ENCODE peak calls at places on chromosomes 1 and 21, in nine cellular contexts. One of them, this sample, is unnamed.

GRCh38 chr1:195908121-195908520 is 700.1 kb downstream of the KCNT2 start:
- DNase-seq in activated naive CD4-positive, alpha-beta T cell: no peak
- DNase-seq in brain microvascular endothelial cell: no peak
- DNase-seq in GOT3: no peak
- DNase-seq in lung microvascular endothelial cell: no peak
- DNase-seq in stimulated activated CD4-positive, alpha-beta T cell treated with anti-CD3 and anti-CD28 coated beads, Interleukin-1b, Interleukin-23, amount 100 ng/mL, for 4 hours: no peak
- DNase-seq in Jurkat, Clone E6-1: no peak
- DNase-seq in ureter: no peak
- DNase-seq in iPS-NIHi11: no peak
- DNase-seq in this sample: peak; percentile 5

GRCh38 chr1:31084782-31085569 is 19.5 kb upstream of the PUM1 start:
- DNase-seq in activated naive CD4-positive, alpha-beta T cell: no peak
- DNase-seq in brain microvascular endothelial cell: no peak
- DNase-seq in GOT3: no peak
- DNase-seq in lung microvascular endothelial cell: no peak
- DNase-seq in stimulated activated CD4-positive, alpha-beta T cell treated with anti-CD3 and anti-CD28 coated beads, Interleukin-1b, Interleukin-23, amount 100 ng/mL, for 4 hours: no peak
- DNase-seq in Jurkat, Clone E6-1: peak; percentile 44
- DNase-seq in ureter: no peak
- DNase-seq in iPS-NIHi11: no peak
- DNase-seq in this sample: no peak

GRCh38 chr21:30243691-30244090 is 27.8 kb upstream of the CLDN8 start:
- DNase-seq in activated naive CD4-positive, alpha-beta T cell: no peak
- DNase-seq in brain microvascular endothelial cell: no peak
- DNase-seq in GOT3: no peak
- DNase-seq in lung microvascular endothelial cell: no peak
- DNase-seq in stimulated activated CD4-positive, alpha-beta T cell treated with anti-CD3 and anti-CD28 coated beads, Interleukin-1b, Interleukin-23, amount 100 ng/mL, for 4 hours: no peak
- DNase-seq in Jurkat, Clone E6-1: no peak
- DNase-seq in ureter: no peak
- DNase-seq in iPS-NIHi11: no peak
- DNase-seq in this sample: no peak

GRCh38 chr1:87203890-87204289 is 124.8 kb upstream of the LMO4 start:
- DNase-seq in activated naive CD4-positive, alpha-beta T cell: no peak
- DNase-seq in brain microvascular endothelial cell: peak; percentile 34
- DNase-seq in GOT3: no peak
- DNase-seq in lung microvascular endothelial cell: no peak
- DNase-seq in stimulated activated CD4-positive, alpha-beta T cell treated with anti-CD3 and anti-CD28 coated beads, Interleukin-1b, Interleukin-23, amount 100 ng/mL, for 4 hours: no peak
- DNase-seq in Jurkat, Clone E6-1: no peak
- DNase-seq in ureter: no peak
- DNase-seq in iPS-NIHi11: no peak
- DNase-seq in this sample: peak; percentile 16

GRCh38 chr1:116353155-116353554 is 19.9 kb upstream of the ATP1A1 start:
- DNase-seq in activated naive CD4-positive, alpha-beta T cell: no peak
- DNase-seq in brain microvascular endothelial cell: no peak
- DNase-seq in GOT3: no peak
- DNase-seq in lung microvascular endothelial cell: no peak
- DNase-seq in stimulated activated CD4-positive, alpha-beta T cell treated with anti-CD3 and anti-CD28 coated beads, Interleukin-1b, Interleukin-23, amount 100 ng/mL, for 4 hours: no peak
- DNase-seq in Jurkat, Clone E6-1: no peak
- DNase-seq in ureter: no peak
- DNase-seq in iPS-NIHi11: no peak
- DNase-seq in this sample: no peak

GRCh38 chr1:156708245-156708661 is 2.9 kb upstream of the CRABP2 start:
- DNase-seq in activated naive CD4-positive, alpha-beta T cell: no peak
- DNase-seq in brain microvascular endothelial cell: no peak
- DNase-seq in GOT3: no peak
- DNase-seq in lung microvascular endothelial cell: no peak
- DNase-seq in stimulated activated CD4-positive, alpha-beta T cell treated with anti-CD3 and anti-CD28 coated beads, Interleukin-1b, Interleukin-23, amount 100 ng/mL, for 4 hours: no peak
- DNase-seq in Jurkat, Clone E6-1: no peak
- DNase-seq in ureter: no peak
- DNase-seq in iPS-NIHi11: peak; percentile 74
- DNase-seq in this sample: no peak

GRCh38 chr1:78275906-78276690 is 214.7 kb upstream of the PTGFR start:
- DNase-seq in activated naive CD4-positive, alpha-beta T cell: no peak
- DNase-seq in brain microvascular endothelial cell: no peak
- DNase-seq in GOT3: no peak
- DNase-seq in lung microvascular endothelial cell: peak; percentile 17
- DNase-seq in stimulated activated CD4-positive, alpha-beta T cell treated with anti-CD3 and anti-CD28 coated beads, Interleukin-1b, Interleukin-23, amount 100 ng/mL, for 4 hours: no peak
- DNase-seq in Jurkat, Clone E6-1: no peak
- DNase-seq in ureter: no peak
- DNase-seq in iPS-NIHi11: no peak
- DNase-seq in this sample: no peak

GRCh38 chr1:225539069-225539468 is 111.2 kb upstream of the LBR start:
- DNase-seq in activated naive CD4-positive, alpha-beta T cell: no peak
- DNase-seq in brain microvascular endothelial cell: no peak
- DNase-seq in GOT3: no peak
- DNase-seq in lung microvascular endothelial cell: no peak
- DNase-seq in stimulated activated CD4-positive, alpha-beta T cell treated with anti-CD3 and anti-CD28 coated beads, Interleukin-1b, Interleukin-23, amount 100 ng/mL, for 4 hours: no peak
- DNase-seq in Jurkat, Clone E6-1: no peak
- DNase-seq in ureter: no peak
- DNase-seq in iPS-NIHi11: no peak
- DNase-seq in this sample: peak; percentile 36

GRCh38 chr1:6131561-6131960 is 48.6 kb downstream of the CHD5 start:
- DNase-seq in activated naive CD4-positive, alpha-beta T cell: no peak
- DNase-seq in brain microvascular endothelial cell: no peak
- DNase-seq in GOT3: no peak
- DNase-seq in lung microvascular endothelial cell: no peak
- DNase-seq in stimulated activated CD4-positive, alpha-beta T cell treated with anti-CD3 and anti-CD28 coated beads, Interleukin-1b, Interleukin-23, amount 100 ng/mL, for 4 hours: no peak
- DNase-seq in Jurkat, Clone E6-1: no peak
- DNase-seq in ureter: no peak
- DNase-seq in iPS-NIHi11: no peak
- DNase-seq in this sample: no peak

GRCh38 chr1:188670837-188671236 is 1806.8 kb downstream of the BRINP3 start:
- DNase-seq in activated naive CD4-positive, alpha-beta T cell: no peak
- DNase-seq in brain microvascular endothelial cell: no peak
- DNase-seq in GOT3: no peak
- DNase-seq in lung microvascular endothelial cell: peak; percentile 35
- DNase-seq in stimulated activated CD4-positive, alpha-beta T cell treated with anti-CD3 and anti-CD28 coated beads, Interleukin-1b, Interleukin-23, amount 100 ng/mL, for 4 hours: no peak
- DNase-seq in Jurkat, Clone E6-1: no peak
- DNase-seq in ureter: no peak
- DNase-seq in iPS-NIHi11: no peak
- DNase-seq in this sample: no peak

GRCh38 chr1:213435715-213436114 is 384.7 kb downstream of the RPS6KC1 start:
- DNase-seq in activated naive CD4-positive, alpha-beta T cell: no peak
- DNase-seq in brain microvascular endothelial cell: no peak
- DNase-seq in GOT3: no peak
- DNase-seq in lung microvascular endothelial cell: no peak
- DNase-seq in stimulated activated CD4-positive, alpha-beta T cell treated with anti-CD3 and anti-CD28 coated beads, Interleukin-1b, Interleukin-23, amount 100 ng/mL, for 4 hours: no peak
- DNase-seq in Jurkat, Clone E6-1: no peak
- DNase-seq in ureter: no peak
- DNase-seq in iPS-NIHi11: no peak
- DNase-seq in this sample: no peak

GRCh38 chr1:19387045-19387467 is 74.9 kb downstream of the SLC66A1 start:
- DNase-seq in activated naive CD4-positive, alpha-beta T cell: no peak
- DNase-seq in brain microvascular endothelial cell: no peak
- DNase-seq in GOT3: no peak
- DNase-seq in lung microvascular endothelial cell: no peak
- DNase-seq in stimulated activated CD4-positive, alpha-beta T cell treated with anti-CD3 and anti-CD28 coated beads, Interleukin-1b, Interleukin-23, amount 100 ng/mL, for 4 hours: no peak
- DNase-seq in Jurkat, Clone E6-1: no peak
- DNase-seq in ureter: no peak
- DNase-seq in iPS-NIHi11: no peak
- DNase-seq in this sample: no peak

GRCh38 chr1:44038876-44039657 is 7.8 kb upstream of the SLC6A9 start:
- DNase-seq in activated naive CD4-positive, alpha-beta T cell: no peak
- DNase-seq in brain microvascular endothelial cell: peak; percentile 72
- DNase-seq in GOT3: no peak
- DNase-seq in lung microvascular endothelial cell: no peak
- DNase-seq in stimulated activated CD4-positive, alpha-beta T cell treated with anti-CD3 and anti-CD28 coated beads, Interleukin-1b, Interleukin-23, amount 100 ng/mL, for 4 hours: no peak
- DNase-seq in Jurkat, Clone E6-1: no peak
- DNase-seq in ureter: no peak
- DNase-seq in iPS-NIHi11: no peak
- DNase-seq in this sample: peak; percentile 75

GRCh38 chr21:38054334-38054733 is 138.1 kb upstream of the KCNJ6 start:
- DNase-seq in activated naive CD4-positive, alpha-beta T cell: no peak
- DNase-seq in brain microvascular endothelial cell: no peak
- DNase-seq in GOT3: no peak
- DNase-seq in lung microvascular endothelial cell: no peak
- DNase-seq in stimulated activated CD4-positive, alpha-beta T cell treated with anti-CD3 and anti-CD28 coated beads, Interleukin-1b, Interleukin-23, amount 100 ng/mL, for 4 hours: no peak
- DNase-seq in Jurkat, Clone E6-1: no peak
- DNase-seq in ureter: no peak
- DNase-seq in iPS-NIHi11: no peak
- DNase-seq in this sample: no peak

GRCh38 chr1:211735208-211736170 is 60.1 kb upstream of the NEK2 start:
- DNase-seq in activated naive CD4-positive, alpha-beta T cell: no peak
- DNase-seq in brain microvascular endothelial cell: peak; percentile 89
- DNase-seq in GOT3: peak; percentile 57
- DNase-seq in lung microvascular endothelial cell: peak; percentile 72
- DNase-seq in stimulated activated CD4-positive, alpha-beta T cell treated with anti-CD3 and anti-CD28 coated beads, Interleukin-1b, Interleukin-23, amount 100 ng/mL, for 4 hours: no peak
- DNase-seq in Jurkat, Clone E6-1: no peak
- DNase-seq in ureter: no peak
- DNase-seq in iPS-NIHi11: no peak
- DNase-seq in this sample: peak; percentile 86

GRCh38 chr1:246427611-246428010 is 79.5 kb downstream of the SMYD3 start:
- DNase-seq in activated naive CD4-positive, alpha-beta T cell: no peak
- DNase-seq in brain microvascular endothelial cell: no peak
- DNase-seq in GOT3: no peak
- DNase-seq in lung microvascular endothelial cell: no peak
- DNase-seq in stimulated activated CD4-positive, alpha-beta T cell treated with anti-CD3 and anti-CD28 coated beads, Interleukin-1b, Interleukin-23, amount 100 ng/mL, for 4 hours: no peak
- DNase-seq in Jurkat, Clone E6-1: no peak
- DNase-seq in ureter: no peak
- DNase-seq in iPS-NIHi11: no peak
- DNase-seq in this sample: no peak

GRCh38 chr21:45152265-45152746 is 77.9 kb downstream of the ADARB1 start:
- DNase-seq in activated naive CD4-positive, alpha-beta T cell: peak; percentile 63
- DNase-seq in brain microvascular endothelial cell: peak; percentile 61
- DNase-seq in GOT3: no peak
- DNase-seq in lung microvascular endothelial cell: peak; percentile 31
- DNase-seq in stimulated activated CD4-positive, alpha-beta T cell treated with anti-CD3 and anti-CD28 coated beads, Interleukin-1b, Interleukin-23, amount 100 ng/mL, for 4 hours: peak; percentile 54
- DNase-seq in Jurkat, Clone E6-1: peak; percentile 92
- DNase-seq in ureter: peak; percentile 48
- DNase-seq in iPS-NIHi11: peak; percentile 63
- DNase-seq in this sample: no peak

GRCh38 chr1:21518774-21519455 is 9.7 kb downstream of the ALPL start:
- DNase-seq in activated naive CD4-positive, alpha-beta T cell: no peak
- DNase-seq in brain microvascular endothelial cell: no peak
- DNase-seq in GOT3: no peak
- DNase-seq in lung microvascular endothelial cell: no peak
- DNase-seq in stimulated activated CD4-positive, alpha-beta T cell treated with anti-CD3 and anti-CD28 coated beads, Interleukin-1b, Interleukin-23, amount 100 ng/mL, for 4 hours: no peak
- DNase-seq in Jurkat, Clone E6-1: no peak
- DNase-seq in ureter: no peak
- DNase-seq in iPS-NIHi11: peak; percentile 57
- DNase-seq in this sample: no peak

GRCh38 chr1:193538690-193539089 is 352.3 kb upstream of the B3GALT2 start:
- DNase-seq in activated naive CD4-positive, alpha-beta T cell: no peak
- DNase-seq in brain microvascular endothelial cell: no peak
- DNase-seq in GOT3: no peak
- DNase-seq in lung microvascular endothelial cell: no peak
- DNase-seq in stimulated activated CD4-positive, alpha-beta T cell treated with anti-CD3 and anti-CD28 coated beads, Interleukin-1b, Interleukin-23, amount 100 ng/mL, for 4 hours: no peak
- DNase-seq in Jurkat, Clone E6-1: no peak
- DNase-seq in ureter: no peak
- DNase-seq in iPS-NIHi11: no peak
- DNase-seq in this sample: no peak

GRCh38 chr1:235206533-235207201 is 45.6 kb upstream of the RBM34 start:
- DNase-seq in activated naive CD4-positive, alpha-beta T cell: no peak
- DNase-seq in brain microvascular endothelial cell: peak; percentile 11
- DNase-seq in GOT3: no peak
- DNase-seq in lung microvascular endothelial cell: no peak
- DNase-seq in stimulated activated CD4-positive, alpha-beta T cell treated with anti-CD3 and anti-CD28 coated beads, Interleukin-1b, Interleukin-23, amount 100 ng/mL, for 4 hours: no peak
- DNase-seq in Jurkat, Clone E6-1: peak; percentile 70
- DNase-seq in ureter: no peak
- DNase-seq in iPS-NIHi11: no peak
- DNase-seq in this sample: peak; percentile 12

GRCh38 chr1:29197590-29197924 is 15.9 kb upstream of the SRSF4 start:
- DNase-seq in activated naive CD4-positive, alpha-beta T cell: peak; percentile 5
- DNase-seq in brain microvascular endothelial cell: peak; percentile 47
- DNase-seq in GOT3: no peak
- DNase-seq in lung microvascular endothelial cell: peak; percentile 50
- DNase-seq in stimulated activated CD4-positive, alpha-beta T cell treated with anti-CD3 and anti-CD28 coated beads, Interleukin-1b, Interleukin-23, amount 100 ng/mL, for 4 hours: peak; percentile 6
- DNase-seq in Jurkat, Clone E6-1: peak; percentile 77
- DNase-seq in ureter: no peak
- DNase-seq in iPS-NIHi11: peak; percentile 66
- DNase-seq in this sample: peak; percentile 58

GRCh38 chr1:69992594-69992993 is 212.8 kb downstream of the LRRC40 start:
- DNase-seq in activated naive CD4-positive, alpha-beta T cell: no peak
- DNase-seq in brain microvascular endothelial cell: no peak
- DNase-seq in GOT3: no peak
- DNase-seq in lung microvascular endothelial cell: no peak
- DNase-seq in stimulated activated CD4-positive, alpha-beta T cell treated with anti-CD3 and anti-CD28 coated beads, Interleukin-1b, Interleukin-23, amount 100 ng/mL, for 4 hours: no peak
- DNase-seq in Jurkat, Clone E6-1: no peak
- DNase-seq in ureter: no peak
- DNase-seq in iPS-NIHi11: no peak
- DNase-seq in this sample: no peak

GRCh38 chr1:50126962-50127715 is 18.4 kb downstream of the ELAVL4 start:
- DNase-seq in activated naive CD4-positive, alpha-beta T cell: no peak
- DNase-seq in brain microvascular endothelial cell: no peak
- DNase-seq in GOT3: no peak
- DNase-seq in lung microvascular endothelial cell: no peak
- DNase-seq in stimulated activated CD4-positive, alpha-beta T cell treated with anti-CD3 and anti-CD28 coated beads, Interleukin-1b, Interleukin-23, amount 100 ng/mL, for 4 hours: no peak
- DNase-seq in Jurkat, Clone E6-1: no peak
- DNase-seq in ureter: no peak
- DNase-seq in iPS-NIHi11: no peak
- DNase-seq in this sample: no peak

GRCh38 chr1:207826557-207827487 is 75.0 kb downstream of the CD46 start:
- DNase-seq in activated naive CD4-positive, alpha-beta T cell: no peak
- DNase-seq in brain microvascular endothelial cell: no peak
- DNase-seq in GOT3: no peak
- DNase-seq in lung microvascular endothelial cell: peak; percentile 56
- DNase-seq in stimulated activated CD4-positive, alpha-beta T cell treated with anti-CD3 and anti-CD28 coated beads, Interleukin-1b, Interleukin-23, amount 100 ng/mL, for 4 hours: no peak
- DNase-seq in Jurkat, Clone E6-1: no peak
- DNase-seq in ureter: peak; percentile 78
- DNase-seq in iPS-NIHi11: no peak
- DNase-seq in this sample: peak; percentile 40

GRCh38 chr1:203289281-203289981 is 15.9 kb upstream of the BTG2 start:
- DNase-seq in activated naive CD4-positive, alpha-beta T cell: peak; percentile 72
- DNase-seq in brain microvascular endothelial cell: no peak
- DNase-seq in GOT3: no peak
- DNase-seq in lung microvascular endothelial cell: no peak
- DNase-seq in stimulated activated CD4-positive, alpha-beta T cell treated with anti-CD3 and anti-CD28 coated beads, Interleukin-1b, Interleukin-23, amount 100 ng/mL, for 4 hours: peak; percentile 87
- DNase-seq in Jurkat, Clone E6-1: no peak
- DNase-seq in ureter: peak; percentile 73
- DNase-seq in iPS-NIHi11: no peak
- DNase-seq in this sample: no peak

GRCh38 chr1:31396633-31397351 is 16.2 kb upstream of the SERINC2 start:
- DNase-seq in activated naive CD4-positive, alpha-beta T cell: no peak
- DNase-seq in brain microvascular endothelial cell: peak; percentile 16
- DNase-seq in GOT3: no peak
- DNase-seq in lung microvascular endothelial cell: no peak
- DNase-seq in stimulated activated CD4-positive, alpha-beta T cell treated with anti-CD3 and anti-CD28 coated beads, Interleukin-1b, Interleukin-23, amount 100 ng/mL, for 4 hours: no peak
- DNase-seq in Jurkat, Clone E6-1: peak; percentile 79
- DNase-seq in ureter: no peak
- DNase-seq in iPS-NIHi11: no peak
- DNase-seq in this sample: peak; percentile 49

GRCh38 chr21:45450741-45451740 is 46.1 kb downstream of the COL18A1 start:
- DNase-seq in activated naive CD4-positive, alpha-beta T cell: no peak
- DNase-seq in brain microvascular endothelial cell: no peak
- DNase-seq in GOT3: no peak
- DNase-seq in lung microvascular endothelial cell: no peak
- DNase-seq in stimulated activated CD4-positive, alpha-beta T cell treated with anti-CD3 and anti-CD28 coated beads, Interleukin-1b, Interleukin-23, amount 100 ng/mL, for 4 hours: no peak
- DNase-seq in Jurkat, Clone E6-1: no peak
- DNase-seq in ureter: no peak
- DNase-seq in iPS-NIHi11: no peak
- DNase-seq in this sample: no peak

GRCh38 chr1:230186003-230186863 is 119.2 kb downstream of the GALNT2 start:
- DNase-seq in activated naive CD4-positive, alpha-beta T cell: no peak
- DNase-seq in brain microvascular endothelial cell: peak; percentile 85
- DNase-seq in GOT3: peak; percentile 63
- DNase-seq in lung microvascular endothelial cell: peak; percentile 93
- DNase-seq in stimulated activated CD4-positive, alpha-beta T cell treated with anti-CD3 and anti-CD28 coated beads, Interleukin-1b, Interleukin-23, amount 100 ng/mL, for 4 hours: no peak
- DNase-seq in Jurkat, Clone E6-1: no peak
- DNase-seq in ureter: no peak
- DNase-seq in iPS-NIHi11: peak; percentile 65
- DNase-seq in this sample: peak; percentile 76

GRCh38 chr1:2501041-2501819 is 25.1 kb downstream of the PLCH2 start:
- DNase-seq in activated naive CD4-positive, alpha-beta T cell: no peak
- DNase-seq in brain microvascular endothelial cell: no peak
- DNase-seq in GOT3: no peak
- DNase-seq in lung microvascular endothelial cell: no peak
- DNase-seq in stimulated activated CD4-positive, alpha-beta T cell treated with anti-CD3 and anti-CD28 coated beads, Interleukin-1b, Interleukin-23, amount 100 ng/mL, for 4 hours: no peak
- DNase-seq in Jurkat, Clone E6-1: no peak
- DNase-seq in ureter: no peak
- DNase-seq in iPS-NIHi11: no peak
- DNase-seq in this sample: no peak

GRCh38 chr21:33881689-33882440 is 33.7 kb downstream of the ATP5PO start:
- DNase-seq in activated naive CD4-positive, alpha-beta T cell: no peak
- DNase-seq in brain microvascular endothelial cell: peak; percentile 12
- DNase-seq in GOT3: no peak
- DNase-seq in lung microvascular endothelial cell: no peak
- DNase-seq in stimulated activated CD4-positive, alpha-beta T cell treated with anti-CD3 and anti-CD28 coated beads, Interleukin-1b, Interleukin-23, amount 100 ng/mL, for 4 hours: no peak
- DNase-seq in Jurkat, Clone E6-1: no peak
- DNase-seq in ureter: no peak
- DNase-seq in iPS-NIHi11: no peak
- DNase-seq in this sample: no peak

GRCh38 chr1:156504821-156505678 is 4.5 kb upstream of the MEF2D start:
- DNase-seq in activated naive CD4-positive, alpha-beta T cell: peak; percentile 95
- DNase-seq in brain microvascular endothelial cell: peak; percentile 98
- DNase-seq in GOT3: peak; percentile 86
- DNase-seq in lung microvascular endothelial cell: peak; percentile 100
- DNase-seq in stimulated activated CD4-positive, alpha-beta T cell treated with anti-CD3 and anti-CD28 coated beads, Interleukin-1b, Interleukin-23, amount 100 ng/mL, for 4 hours: peak; percentile 96
- DNase-seq in Jurkat, Clone E6-1: peak; percentile 98
- DNase-seq in ureter: peak; percentile 99
- DNase-seq in iPS-NIHi11: peak; percentile 93
- DNase-seq in this sample: peak; percentile 100